ENCODE peak calls at places on chromosomes 7 and 10, in four cellular contexts. One of them, this sample, is unnamed.

GRCh38 chr10:23384364-23384763 is 39.8 kb upstream of the C10orf67 start:
- DNase-seq in cardiac muscle cell: peak
- DNase-seq in activated CD4-positive, CD25-positive, alpha-beta regulatory T cell: no peak
- DNase-seq in stimulated activated naive CD8-positive, alpha-beta T cell treated with anti-CD3 and anti-CD28 coated beads, Interleukin-15, amount 100 ng/mL, for 72 hours: no peak
- DNase-seq in this sample: no peak

GRCh38 chr7:105454921-105455320 is 66.2 kb upstream of the SRPK2 start:
- DNase-seq in activated CD4-positive, CD25-positive, alpha-beta regulatory T cell: no peak
- DNase-seq in stimulated activated naive CD8-positive, alpha-beta T cell treated with anti-CD3 and anti-CD28 coated beads, Interleukin-15, amount 100 ng/mL, for 72 hours: no peak
- DNase-seq in cardiac muscle cell: no peak
- DNase-seq in this sample: no peak

GRCh38 chr10:28679941-28680752 is 2.8 kb downstream of the BAMBI start:
- DNase-seq in stimulated activated naive CD8-positive, alpha-beta T cell treated with anti-CD3 and anti-CD28 coated beads, Interleukin-15, amount 100 ng/mL, for 72 hours: no peak
- DNase-seq in activated CD4-positive, CD25-positive, alpha-beta regulatory T cell: no peak
- DNase-seq in cardiac muscle cell: peak
- DNase-seq in this sample: no peak

GRCh38 chr7:77180990-77181595 is 18.5 kb downstream of the FGL2 start:
- DNase-seq in activated CD4-positive, CD25-positive, alpha-beta regulatory T cell: no peak
- DNase-seq in stimulated activated naive CD8-positive, alpha-beta T cell treated with anti-CD3 and anti-CD28 coated beads, Interleukin-15, amount 100 ng/mL, for 72 hours: no peak
- DNase-seq in cardiac muscle cell: no peak
- DNase-seq in this sample: no peak

GRCh38 chr7:88218836-88219605 is 817 bp downstream of the SRI start:
- DNase-seq in cardiac muscle cell: peak
- DNase-seq in stimulated activated naive CD8-positive, alpha-beta T cell treated with anti-CD3 and anti-CD28 coated beads, Interleukin-15, amount 100 ng/mL, for 72 hours: peak
- DNase-seq in activated CD4-positive, CD25-positive, alpha-beta regulatory T cell: peak
- DNase-seq in this sample: peak

GRCh38 chr10:71045936-71046335 is 157.6 kb upstream of the PCBD1 start:
- DNase-seq in stimulated activated naive CD8-positive, alpha-beta T cell treated with anti-CD3 and anti-CD28 coated beads, Interleukin-15, amount 100 ng/mL, for 72 hours: no peak
- DNase-seq in cardiac muscle cell: no peak
- DNase-seq in activated CD4-positive, CD25-positive, alpha-beta regulatory T cell: no peak
- DNase-seq in this sample: no peak

GRCh38 chr10:70901276-70901878 is 13.0 kb upstream of the PCBD1 start:
- DNase-seq in stimulated activated naive CD8-positive, alpha-beta T cell treated with anti-CD3 and anti-CD28 coated beads, Interleukin-15, amount 100 ng/mL, for 72 hours: no peak
- DNase-seq in cardiac muscle cell: no peak
- DNase-seq in activated CD4-positive, CD25-positive, alpha-beta regulatory T cell: no peak
- DNase-seq in this sample: peak

GRCh38 chr7:23334482-23335056 is 35.4 kb downstream of the MALSU1 start:
- DNase-seq in activated CD4-positive, CD25-positive, alpha-beta regulatory T cell: no peak
- DNase-seq in stimulated activated naive CD8-positive, alpha-beta T cell treated with anti-CD3 and anti-CD28 coated beads, Interleukin-15, amount 100 ng/mL, for 72 hours: no peak
- DNase-seq in cardiac muscle cell: peak
- DNase-seq in this sample: no peak

GRCh38 chr10:17737021-17737965 is 14.7 kb upstream of the TMEM236 start:
- DNase-seq in cardiac muscle cell: peak
- DNase-seq in stimulated activated naive CD8-positive, alpha-beta T cell treated with anti-CD3 and anti-CD28 coated beads, Interleukin-15, amount 100 ng/mL, for 72 hours: no peak
- DNase-seq in activated CD4-positive, CD25-positive, alpha-beta regulatory T cell: no peak
- DNase-seq in this sample: no peak

This sample was measured in activated naive CD8-positive, alpha-beta T cell treated with anti-CD3 and anti-CD28 coated beads, Interleukin-2, amount 10 ng/mL, durations not matched to agents 7 days and 5 days.